ENCODE peak calls at places on chromosomes 1 and 21, in ten cellular contexts. M, L, T, V, G, K, R, B, E and J are unnamed samples.

GRCh38 chr1:218344814-218345672 is at the start of gene TGFB2:
- DNase-seq in M (peak), L (peak), T (peak), V (peak), G (peak), K (peak), R (peak), B (no peak), E (no peak), J (no peak)

GRCh38 chr1:231240883-231241735 is at the start of gene GNPAT:
- DNase-seq in M (peak), L (peak), T (peak), V (peak), G (peak), K (peak), R (peak), B (peak), E (peak), J (peak)

GRCh38 chr1:76314730-76315129 is 240.2 kb downstream of the ST6GALNAC3 start:
- DNase-seq in M (no peak), L (peak), T (no peak), V (no peak), G (no peak), K (no peak), R (no peak), B (no peak), E (no peak), J (no peak)

GRCh38 chr1:168474322-168474721 is 69.5 kb downstream of the XCL2 start:
- DNase-seq in M (no peak), L (no peak), T (no peak), V (no peak), G (no peak), K (no peak), R (no peak), B (no peak), E (no peak), J (no peak)

GRCh38 chr1:175197536-175197935 is 5.0 kb upstream of the KIAA0040 start:
- DNase-seq in M (no peak), L (no peak), T (peak), V (no peak), G (no peak), K (no peak), R (no peak), B (no peak), E (no peak), J (no peak)

GRCh38 chr1:200179781-200180160 is 152.3 kb downstream of the NR5A2 start:
- DNase-seq in M (no peak), L (no peak), T (no peak), V (no peak), G (no peak), K (peak), R (no peak), B (no peak), E (no peak), J (no peak)

GRCh38 chr1:201791775-201792166 is 37.2 kb upstream of the IPO9 start:
- DNase-seq in M (peak), L (no peak), T (no peak), V (peak), G (no peak), K (peak), R (peak), B (no peak), E (no peak), J (no peak)

GRCh38 chr1:5286244-5286643 is 631.8 kb downstream of the AJAP1 start:
- DNase-seq in M (no peak), L (no peak), T (peak), V (no peak), G (no peak), K (no peak), R (no peak), B (no peak), E (no peak), J (no peak)

GRCh38 chr1:83626603-83627002 is 372.3 kb downstream of the TTLL7 start:
- DNase-seq in M (no peak), L (peak), T (no peak), V (no peak), G (no peak), K (no peak), R (no peak), B (no peak), E (no peak), J (no peak)

GRCh38 chr1:214305164-214305751 is 24.3 kb downstream of the SMYD2 start:
- DNase-seq in M (no peak), L (no peak), T (no peak), V (no peak), G (no peak), K (no peak), R (no peak), B (no peak), E (no peak), J (no peak)

GRCh38 chr21:41009398-41010177 is 158.4 kb upstream of the BACE2 start:
- DNase-seq in M (no peak), L (peak), T (no peak), V (no peak), G (no peak), K (no peak), R (no peak), B (no peak), E (no peak), J (no peak)

GRCh38 chr1:80445021-80445420 is 1355.7 kb upstream of the ADGRL2 start:
- DNase-seq in M (peak), L (no peak), T (no peak), V (no peak), G (no peak), K (no peak), R (no peak), B (no peak), E (no peak), J (no peak)

GRCh38 chr1:5937373-5937857 is 54.8 kb downstream of the NPHP4 start:
- DNase-seq in M (no peak), L (no peak), T (no peak), V (no peak), G (no peak), K (no peak), R (no peak), B (no peak), E (no peak), J (no peak)

GRCh38 chr1:228511539-228512445 is 24.6 kb downstream of the RNF187 start:
- DNase-seq in M (no peak), L (no peak), T (no peak), V (no peak), G (no peak), K (no peak), R (no peak), B (no peak), E (no peak), J (peak)

GRCh38 chr1:231872461-231872910 is 245.9 kb downstream of the DISC1 start:
- DNase-seq in M (peak), L (no peak), T (no peak), V (no peak), G (no peak), K (peak), R (no peak), B (no peak), E (no peak), J (no peak)

GRCh38 chr1:235073331-235073967 is 55.2 kb downstream of the TOMM20 start:
- DNase-seq in M (no peak), L (no peak), T (no peak), V (no peak), G (peak), K (no peak), R (peak), B (peak), E (no peak), J (no peak)

GRCh38 chr1:1307908-1308755 is at the start of the genes ACAP3 and PUSL1:
- DNase-seq in M (peak), L (peak), T (peak), V (peak), G (peak), K (peak), R (peak), B (peak), E (peak), J (peak)

GRCh38 chr1:1308756-1309524 is 543 bp downstream of the PUSL1 start:
- DNase-seq in M (no peak), L (no peak), T (peak), V (peak), G (no peak), K (no peak), R (no peak), B (peak), E (no peak), J (no peak)

GRCh38 chr1:1311107-1312104 is 3.0 kb downstream of the PUSL1 start:
- DNase-seq in M (no peak), L (no peak), T (no peak), V (no peak), G (no peak), K (no peak), R (no peak), B (no peak), E (no peak), J (no peak)

GRCh38 chr1:1310476-1311053 is 2.2 kb downstream of the PUSL1 start:
- DNase-seq in M (no peak), L (no peak), T (no peak), V (no peak), G (no peak), K (no peak), R (no peak), B (no peak), E (no peak), J (no peak)

GRCh38 chr1:1309525-1310385 is 1.4 kb downstream of the PUSL1 start:
- DNase-seq in M (no peak), L (no peak), T (peak), V (no peak), G (no peak), K (no peak), R (no peak), B (no peak), E (no peak), J (no peak)
- TF ChIP-seq CTCF in M (no peak), L (no peak), T (no peak), V (no peak), G (no peak), K (no peak), R (no peak), B (no peak), E (no peak), J (no peak)

DNA sequence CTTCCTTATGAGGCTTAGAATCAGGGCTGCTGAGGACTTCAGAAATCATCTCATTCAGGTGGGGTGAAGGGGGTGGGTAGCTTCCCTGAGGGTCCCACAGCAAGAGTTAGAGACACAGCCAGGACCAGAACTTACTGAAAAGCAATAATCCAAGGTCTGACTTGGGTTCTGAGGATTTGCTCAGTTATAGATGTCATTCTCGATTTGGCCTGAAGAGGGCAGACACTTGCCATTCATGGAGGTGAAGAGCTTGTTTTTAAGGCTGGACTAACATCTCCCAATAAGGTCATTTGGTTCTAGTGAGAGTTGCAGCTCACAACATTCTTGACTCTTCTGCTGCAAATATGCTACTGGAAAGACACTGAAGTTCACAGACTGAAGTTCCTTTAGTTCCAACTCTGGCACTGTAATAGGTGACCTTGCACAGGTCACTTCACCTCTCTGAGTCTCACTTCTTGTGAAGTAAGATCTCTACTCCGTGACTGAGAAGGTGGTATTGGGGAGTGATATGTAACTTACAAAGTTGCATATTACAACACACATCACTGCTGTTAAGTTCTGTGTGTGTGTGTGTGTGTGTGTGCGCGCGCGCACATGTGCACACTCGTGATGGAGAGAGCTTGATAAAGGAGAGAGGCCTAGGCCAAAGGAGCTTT is 69.8 kb upstream of the DIRAS3 start:
- DNase-seq in M (peak), L (peak), T (peak), V (peak), G (no peak), K (peak), R (peak), B (no peak), E (peak), J (no peak)
- TF ChIP-seq CTCF in M (peak), L (peak), T (peak), V (peak), G (peak), K (peak), R (peak), B (peak), E (peak), J (peak)

GRCh38 chr1:77888429-77889239 is at the start of gene NEXN:
- DNase-seq in M (peak), L (peak), T (peak), V (peak), G (peak), K (peak), R (peak), B (peak), E (peak), J (peak)

GRCh38 chr1:77889671-77890070 is 1.2 kb downstream of the NEXN start:
- DNase-seq in M (peak), L (peak), T (no peak), V (no peak), G (no peak), K (peak), R (no peak), B (no peak), E (no peak), J (no peak)

GRCh38 chr1:77889240-77889637 is 815 bp downstream of the NEXN start:
- DNase-seq in M (peak), L (peak), T (peak), V (no peak), G (no peak), K (peak), R (no peak), B (no peak), E (no peak), J (no peak)

GRCh38 chr1:77891200-77891599 is 2.8 kb downstream of the NEXN start:
- DNase-seq in M (no peak), L (no peak), T (no peak), V (no peak), G (no peak), K (no peak), R (no peak), B (no peak), E (no peak), J (no peak)

GRCh38 chr1:77888071-77888428 is 374 bp upstream of the NEXN start:
- DNase-seq in M (peak), L (no peak), T (no peak), V (no peak), G (no peak), K (peak), R (no peak), B (no peak), E (peak), J (no peak)
- TF ChIP-seq CTCF in M (peak), L (peak), T (no peak), V (no peak), G (no peak), K (no peak), R (no peak), B (no peak), E (no peak), J (no peak)

GRCh38 chr1:209692745-209693504 is 11.7 kb upstream of the HSD11B1 start:
- DNase-seq in M (peak), L (peak), T (peak), V (peak), G (peak), K (peak), R (peak), B (peak), E (peak), J (peak)
- TF ChIP-seq CTCF in M (peak), L (peak), T (peak), V (peak), G (peak), K (peak), R (peak), B (peak), E (peak), J (peak)

GRCh38 chr1:154973344-154974085 is 966 bp upstream of the CKS1B start:
- DNase-seq in M (peak), L (peak), T (peak), V (peak), G (peak), K (peak), R (peak), B (peak), E (peak), J (peak)
- TF ChIP-seq CTCF in M (peak), L (no peak), T (no peak), V (no peak), G (no peak), K (no peak), R (no peak), B (peak), E (peak), J (no peak)